ENCODE peak calls at places on chromosomes 5 and 9, in ten cellular contexts. G is neuronal stem cell, P is thyroid gland, E is left ventricle myocardium inferior, X is IMR-90, Z is adrenal gland, I is A549, V is heart left ventricle, H is aorta, Y is body of pancreas. N is an unnamed sample.
A peak's percentile ranks its signal among the peaks of the same experiment; 100 is the strongest.

GRCh38 chr9:124266139-124266825 is 8.5 kb downstream of the NEK6 start:
- DNase-seq in G (no peak), P (no peak), E (no peak), X (peak; percentile 67), Z (no peak), I (no peak), V (no peak), H (peak; percentile 38), Y (no peak), N (no peak)

GRCh38 chr5:150789943-150790611 is 11.5 kb downstream of the SMIM3 start:
- DNase-seq in G (no peak), P (no peak), E (no peak), X (peak; percentile 99), Z (peak; percentile 87), I (peak; percentile 16), V (no peak), H (peak; percentile 66), Y (peak; percentile 77), N (no peak)

GRCh38 chr5:126143622-126144021 is 279.6 kb upstream of the GRAMD2B start:
- DNase-seq in G (no peak), P (no peak), E (no peak), X (no peak), Z (no peak), I (no peak), V (no peak), H (no peak), Y (no peak), N (no peak)

GRCh38 chr5:117833666-117834065 is 1154.7 kb downstream of the DTWD2 start:
- DNase-seq in G (no peak), P (no peak), E (no peak), X (no peak), Z (no peak), I (no peak), V (no peak), H (no peak), Y (no peak), N (no peak)

GRCh38 chr9:75658301-75658919 is 232.1 kb upstream of the PCSK5 start:
- DNase-seq in G (no peak), P (peak; percentile 36), E (no peak), X (peak; percentile 45), Z (no peak), I (no peak), V (no peak), H (no peak), Y (no peak), N (no peak)

GRCh38 chr5:155147222-155147621 is 133.7 kb downstream of the KIF4B start:
- DNase-seq in G (no peak), P (no peak), E (no peak), X (no peak), Z (no peak), I (no peak), V (no peak), H (no peak), Y (no peak), N (no peak)

GRCh38 chr9:89661956-89662717 is 57.3 kb downstream of the GADD45G start:
- DNase-seq in G (peak; percentile 84), P (peak; percentile 100), E (peak; percentile 99), X (peak; percentile 86), Z (peak; percentile 99), I (peak; percentile 87), V (peak; percentile 98), H (peak; percentile 98), Y (peak; percentile 99), N (peak; percentile 88)

GRCh38 chr5:22465177-22465576 is 388.0 kb downstream of the CDH12 start:
- DNase-seq in G (no peak), P (no peak), E (no peak), X (no peak), Z (no peak), I (no peak), V (no peak), H (no peak), Y (no peak), N (no peak)

GRCh38 chr9:16150938-16151650 is 598.3 kb downstream of the CCDC171 start:
- DNase-seq in G (no peak), P (no peak), E (no peak), X (no peak), Z (no peak), I (no peak), V (no peak), H (no peak), Y (no peak), N (no peak)

GRCh38 chr5:172870807-172871431 is 36.9 kb downstream of the ERGIC1 start:
- DNase-seq in G (no peak), P (peak; percentile 91), E (no peak), X (no peak), Z (no peak), I (no peak), V (peak; percentile 36), H (no peak), Y (no peak), N (no peak)

GRCh38 chr5:141809697-141810096 is 68.5 kb downstream of the PCDH1 start:
- DNase-seq in G (no peak), P (no peak), E (no peak), X (no peak), Z (no peak), I (no peak), V (no peak), H (no peak), Y (no peak), N (no peak)

GRCh38 chr5:79963261-79963977 is 27.6 kb downstream of the MTX3 start:
- DNase-seq in G (no peak), P (no peak), E (no peak), X (peak; percentile 10), Z (no peak), I (no peak), V (no peak), H (no peak), Y (no peak), N (no peak)

GRCh38 chr5:15790446-15791005 is 290.5 kb downstream of the FBXL7 start:
- DNase-seq in G (no peak), P (no peak), E (no peak), X (no peak), Z (no peak), I (no peak), V (no peak), H (no peak), Y (no peak), N (no peak)

GRCh38 chr9:135332979-135333748 is 146.4 kb upstream of the PPP1R26 start:
- DNase-seq in G (no peak), P (no peak), E (no peak), X (no peak), Z (no peak), I (no peak), V (no peak), H (peak; percentile 18), Y (no peak), N (no peak)

GRCh38 chr5:173864126-173865075 is 23.7 kb upstream of the CPEB4 start:
- DNase-seq in G (no peak), P (no peak), E (peak; percentile 28), X (no peak), Z (no peak), I (no peak), V (no peak), H (peak; percentile 56), Y (peak; percentile 31), N (no peak)

GRCh38 chr9:304519-305185 is 90.0 kb downstream of the DOCK8 start:
- DNase-seq in G (no peak), P (peak; percentile 5), E (no peak), X (no peak), Z (no peak), I (no peak), V (no peak), H (no peak), Y (no peak), N (no peak)
- H3K4me3 ChIP-seq in G (no peak overlapping the region), P (no peak overlapping the region), E (no peak overlapping the region), X (no peak overlapping the region), Z (no peak overlapping the region), I (no peak overlapping the region), V (no peak overlapping the region), H (no peak overlapping the region), Y (no peak overlapping the region), N (no peak overlapping the region)

DNA sequence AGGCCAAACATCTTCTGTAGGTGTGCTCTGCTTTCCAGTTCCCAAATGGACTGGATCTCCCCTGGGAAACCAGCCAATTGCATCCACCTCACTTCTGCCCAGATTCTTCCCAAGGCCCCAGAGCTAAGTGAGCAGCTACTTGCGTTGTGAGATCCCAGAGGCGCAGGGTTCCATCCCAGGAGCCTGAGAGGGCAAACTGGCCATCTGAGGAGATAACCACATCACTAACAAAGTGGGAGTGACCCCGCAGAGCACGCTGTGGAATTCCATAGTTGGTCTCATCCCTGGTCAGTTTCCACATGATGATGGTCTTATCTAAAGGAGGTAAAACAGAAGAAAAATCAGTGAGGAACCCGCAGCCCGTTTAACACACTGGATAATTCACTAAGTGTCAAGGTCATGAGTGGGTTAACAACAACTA is 1.7 kb downstream of the RACK1 start:
- DNase-seq in G (no peak), P (no peak), E (no peak), X (no peak), Z (no peak), I (no peak), V (no peak), H (no peak), Y (no peak), N (no peak)
- H3K4me1 ChIP-seq in G (peaks cover 13% of the 10 kb centered on the region), P (peaks cover 32% of the 10 kb centered on the region), E (peaks cover 71% of the 10 kb centered on the region), X (peaks cover 12% of the 10 kb centered on the region), Z (peaks cover 28% of the 10 kb centered on the region), I (peaks cover 45% of the 10 kb centered on the region), V (peaks cover 33% of the 10 kb centered on the region), H (no peaks in the 10 kb centered on the region), Y (peaks cover 57% of the 10 kb centered on the region), N (peaks cover 28% of the 10 kb centered on the region)

GRCh38 chr5:13946111-13946510 is 1.6 kb upstream of the DNAH5 start:
- DNase-seq in G (no peak), P (no peak), E (no peak), X (peak; percentile 10), Z (no peak), I (no peak), V (no peak), H (no peak), Y (no peak), N (no peak)
- H3K27ac ChIP-seq in G (no peak overlapping the region), P (no peak overlapping the region), E (no peak overlapping the region), X (no peak overlapping the region), Z (no peak overlapping the region), I (no peak overlapping the region), V (no peak overlapping the region), H (no peak overlapping the region), Y (no peak overlapping the region), N (no peak overlapping the region)

GRCh38 chr5:146877783-146878470 is 630 bp downstream of the PPP2R2B start:
- DNase-seq in G (peak; percentile 32), P (peak; percentile 10), E (no peak), X (no peak), Z (peak; percentile 13), I (no peak), V (no peak), H (peak; percentile 51), Y (peak; percentile 2), N (no peak)

GRCh38 chr5:146878471-146879172 is at the start of gene PPP2R2B:
- DNase-seq in G (peak; percentile 69), P (peak; percentile 35), E (peak; percentile 20), X (peak; percentile 1), Z (peak; percentile 39), I (peak; percentile 15), V (no peak), H (peak; percentile 78), Y (peak; percentile 31), N (no peak)

GRCh38 chr5:146880985-146881384 is 2.4 kb upstream of the PPP2R2B start:
- DNase-seq in G (no peak), P (no peak), E (no peak), X (no peak), Z (no peak), I (no peak), V (no peak), H (no peak), Y (peak; percentile 7), N (no peak)

GRCh38 chr5:146873186-146873917 is 5.2 kb downstream of the PPP2R2B start:
- DNase-seq in G (no peak), P (no peak), E (no peak), X (no peak), Z (no peak), I (no peak), V (no peak), H (no peak), Y (no peak), N (no peak)

GRCh38 chr5:146877178-146877681 is 1.3 kb downstream of the PPP2R2B start:
- DNase-seq in G (no peak), P (peak; percentile 10), E (no peak), X (no peak), Z (no peak), I (no peak), V (no peak), H (no peak), Y (peak; percentile 3), N (no peak)
- H3K4me3 ChIP-seq in G (peak overlapping the region; percentile 86), P (peak overlapping the region; percentile 40), E (peak overlapping the region; percentile 64), X (no peak overlapping the region), Z (no peak overlapping the region), I (peak overlapping the region; percentile 50), V (peak overlapping the region; percentile 45), H (peak overlapping the region; percentile 89), Y (peak overlapping the region; percentile 25), N (peak overlapping the region; percentile 46)

N was measured in gastrocnemius medialis.